ENCODE peak calls at places on chromosome 11, in five cellular contexts. N is AG09309, R is A549, W is foreskin fibroblast, U is K562. O is an unnamed sample.

GRCh38 chr11:47004595-47005033 is 68.1 kb downstream of the CSTPP1 start:
- DNase-seq in N (peak), R (peak), W (peak), U (peak), O (peak)

GRCh38 chr11:42237701-42238235 is 778.3 kb upstream of the LRRC4C start:
- DNase-seq in N (no peak), R (no peak), W (peak), U (no peak), O (peak)

GRCh38 chr11:43486141-43486540 is 127.4 kb downstream of the TTC17 start:
- DNase-seq in N (no peak), R (no peak), W (no peak), U (no peak), O (no peak)

GRCh38 chr11:119846374-119846773 is 117.4 kb upstream of the NECTIN1 start:
- DNase-seq in N (no peak), R (no peak), W (no peak), U (no peak), O (no peak)

GRCh38 chr11:34968862-34969261 is 52.4 kb downstream of the PDHX start:
- DNase-seq in N (no peak), R (no peak), W (no peak), U (no peak), O (no peak)

GRCh38 chr11:79264284-79264683 is 176.5 kb downstream of the TENM4 start:
- DNase-seq in N (no peak), R (no peak), W (no peak), U (no peak), O (no peak)

GRCh38 chr11:46237248-46238077 is 40.0 kb upstream of the CREB3L1 start:
- DNase-seq in N (peak), R (peak), W (peak), U (peak), O (no peak)

GRCh38 chr11:20031155-20032001 is 128.9 kb downstream of the DBX1 start:
- DNase-seq in N (peak), R (no peak), W (peak), U (no peak), O (peak)

GRCh38 chr11:44621140-44621681 is 55.7 kb downstream of the CD82 start:
- DNase-seq in N (no peak), R (peak), W (peak), U (peak), O (no peak)

GRCh38 chr11:129637983-129638776 is 177.5 kb upstream of the TMEM45B start:
- DNase-seq in N (no peak), R (no peak), W (no peak), U (no peak), O (no peak)

GRCh38 chr11:74444173-74444832 is 23.0 kb downstream of the KCNE3 start:
- DNase-seq in N (no peak), R (no peak), W (no peak), U (no peak), O (no peak)

GRCh38 chr11:125343086-125343731 is 152.9 kb downstream of the FEZ1 start:
- DNase-seq in N (no peak), R (no peak), W (no peak), U (no peak), O (no peak)

GRCh38 chr11:74142624-74143023 is 28.2 kb downstream of the C2CD3 start:
- DNase-seq in N (no peak), R (no peak), W (peak), U (no peak), O (no peak)

GRCh38 chr11:69472053-69472765 is 9.3 kb upstream of the LINC01488 start:
- DNase-seq in N (no peak), R (no peak), W (no peak), U (no peak), O (no peak)

GRCh38 chr11:105611414-105611813 is 1.5 kb downstream of the GRIA4 start:
- DNase-seq in N (no peak), R (no peak), W (peak), U (no peak), O (no peak)

GRCh38 chr11:86941871-86942208 is 13.4 kb downstream of the FZD4 start:
- DNase-seq in N (no peak), R (no peak), W (peak), U (no peak), O (no peak)

GRCh38 chr11:93841446-93841845 is 9.0 kb downstream of the VSTM5 start:
- DNase-seq in N (no peak), R (no peak), W (no peak), U (no peak), O (no peak)

GRCh38 chr11:111736191-111736590 is 30.0 kb downstream of the PPP2R1B start:
- DNase-seq in N (peak), R (no peak), W (peak), U (no peak), O (no peak)

GRCh38 chr11:118615996-118616395 is 8.6 kb downstream of the PHLDB1 start:
- DNase-seq in N (no peak), R (no peak), W (no peak), U (no peak), O (no peak)

GRCh38 chr11:109040303-109040702 is 375.4 kb downstream of the DDX10 start:
- DNase-seq in N (no peak), R (peak), W (no peak), U (peak), O (no peak)

GRCh38 chr11:107468596-107468995 is 11.0 kb upstream of the CWF19L2 start:
- DNase-seq in N (no peak), R (peak), W (peak), U (peak), O (no peak)

GRCh38 chr11:120217941-120218694 is 7.3 kb downstream of the OAF start:
- DNase-seq in N (no peak), R (no peak), W (no peak), U (no peak), O (no peak)

GRCh38 chr11:76698321-76699043 is 27.9 kb upstream of the LRRC32 start:
- DNase-seq in N (no peak), R (peak), W (peak), U (peak), O (no peak)

GRCh38 chr11:58503361-58503856 is 4.5 kb downstream of the OR5B21 start:
- DNase-seq in N (no peak), R (no peak), W (no peak), U (no peak), O (no peak)

GRCh38 chr11:74397531-74398243 is 546 bp downstream of the PGM2L1 start:
- DNase-seq in N (no peak), R (peak), W (peak), U (peak), O (no peak)

GRCh38 chr11:65378208-65378927 is 4.1 kb downstream of the SLC25A45 start:
- DNase-seq in N (no peak), R (peak), W (no peak), U (no peak), O (no peak)

GRCh38 chr11:128610765-128611617 is 23.6 kb upstream of the ETS1 start:
- DNase-seq in N (no peak), R (no peak), W (no peak), U (no peak), O (no peak)

GRCh38 chr11:9726313-9727022 is 62.6 kb downstream of the SWAP70 start:
- DNase-seq in N (peak), R (peak), W (peak), U (no peak), O (peak)

GRCh38 chr11:119671048-119671447 is 58.0 kb downstream of the NECTIN1 start:
- DNase-seq in N (peak), R (no peak), W (peak), U (no peak), O (no peak)

GRCh38 chr11:72228229-72228843 is 3.8 kb downstream of the INPPL1 start:
- DNase-seq in N (no peak), R (no peak), W (no peak), U (no peak), O (no peak)

GRCh38 chr11:110196884-110197420 is 99.5 kb downstream of the RDX start:
- DNase-seq in N (no peak), R (no peak), W (no peak), U (no peak), O (no peak)

GRCh38 chr11:95266751-95267374 is 35.9 kb upstream of the SESN3 start:
- DNase-seq in N (no peak), R (no peak), W (peak), U (no peak), O (no peak)

GRCh38 chr11:36101466-36101865 is 157.6 kb downstream of the LDLRAD3 start:
- DNase-seq in N (no peak), R (no peak), W (no peak), U (no peak), O (no peak)

DNA sequence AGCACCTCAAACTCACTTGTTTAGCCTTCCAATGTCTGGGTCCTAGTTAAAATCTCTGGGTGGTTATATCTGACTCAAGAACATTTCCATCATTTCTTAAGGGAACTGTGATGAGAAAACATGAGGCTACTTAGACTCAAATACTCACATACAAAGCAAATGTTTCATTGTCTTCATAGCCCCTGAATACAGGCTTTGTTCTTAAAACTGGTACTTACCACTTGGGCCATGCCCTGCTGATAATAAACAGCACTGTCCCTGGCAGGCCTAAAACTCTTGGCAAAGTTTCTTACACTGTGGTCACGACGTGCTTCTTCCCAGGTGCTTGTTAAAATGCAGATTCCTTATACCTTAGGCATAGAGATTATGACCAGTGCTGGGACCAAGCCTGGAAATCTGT is 287.8 kb upstream of the MPPED2 start:
- DNase-seq in N (no peak), R (no peak), W (no peak), U (no peak), O (no peak)
- TF ChIP-seq CTCF in N (no peak), R (no peak), W (no peak), U (no peak), O (no peak)

GRCh38 chr11:67268036-67268683 is 1.9 kb downstream of the GRK2 start:
- DNase-seq in N (no peak), R (no peak), W (no peak), U (no peak), O (no peak)
- H3K4me3 ChIP-seq in N (peak), R (peak), W (peak), U (peak), O (peak)

GRCh38 chr11:41201156-41201555 is 258.3 kb downstream of the LRRC4C start:
- DNase-seq in N (no peak), R (peak), W (peak), U (peak), O (no peak)
- TF ChIP-seq CTCF in N (no peak), R (peak), W (no peak), U (peak), O (peak)

GRCh38 chr11:12223771-12224536 is 113.6 kb downstream of the MICAL2 start:
- DNase-seq in N (no peak), R (no peak), W (no peak), U (no peak), O (no peak)
- H3K4me3 ChIP-seq in N (no peak), R (no peak), W (no peak), U (no peak), O (no peak)

GRCh38 chr11:83361831-83362230 is 75.7 kb upstream of the CCDC90B start:
- DNase-seq in N (no peak), R (no peak), W (no peak), U (no peak), O (no peak)

GRCh38 chr11:83363280-83363679 is 77.1 kb upstream of the CCDC90B start:
- DNase-seq in N (no peak), R (no peak), W (no peak), U (no peak), O (no peak)

GRCh38 chr11:83367745-83368144 is 81.6 kb upstream of the CCDC90B start:
- DNase-seq in N (no peak), R (no peak), W (no peak), U (no peak), O (no peak)

GRCh38 chr11:83364500-83365059 is 78.4 kb upstream of the CCDC90B start:
- DNase-seq in N (no peak), R (no peak), W (no peak), U (no peak), O (no peak)
- TF ChIP-seq CTCF in N (no peak), R (no peak), W (no peak), U (no peak), O (no peak)

O was measured in AG04449.